ENCODE peak calls at places on chromosomes 3 and 15, in four cellular contexts. N is MM.1S, R is cardiac muscle cell, I is psoas muscle. B is an unnamed sample.
A peak's percentile ranks its signal among the peaks of the same experiment; 100 is the strongest.

GRCh38 chr15:69930754-69931153 is 167.0 kb downstream of the TLE3 start:
- DNase-seq in N (no peak), R (no peak), I (no peak), B (no peak)

GRCh38 chr3:47634996-47635395 is 56.3 kb upstream of the CSPG5 start:
- DNase-seq in N (peak; percentile 19), R (no peak), I (no peak), B (no peak)

GRCh38 chr3:186380622-186381380 is 18.8 kb upstream of the DGKG start:
- DNase-seq in N (no peak), R (no peak), I (no peak), B (peak; percentile 48)

GRCh38 chr3:98994128-98994762 is 92.8 kb upstream of the DCBLD2 start:
- DNase-seq in N (no peak), R (peak; percentile 57), I (no peak), B (peak; percentile 65)

GRCh38 chr3:135393898-135394525 is 571.5 kb upstream of the PPP2R3A start:
- DNase-seq in N (no peak), R (no peak), I (no peak), B (no peak)

GRCh38 chr3:108093021-108093420 is 2.2 kb upstream of the CD47 start:
- DNase-seq in N (no peak), R (no peak), I (no peak), B (no peak)

GRCh38 chr15:83503595-83504364 is 56.6 kb downstream of the SH3GL3 start:
- DNase-seq in N (no peak), R (no peak), I (no peak), B (no peak)

GRCh38 chr3:14847613-14848541 is 29.1 kb downstream of the FGD5 start:
- DNase-seq in N (no peak), R (no peak), I (peak; percentile 81), B (peak; percentile 26)

GRCh38 chr15:55267401-55268053 is 22.1 kb downstream of the RAB27A start:
- DNase-seq in N (no peak), R (no peak), I (peak; percentile 61), B (no peak)

GRCh38 chr3:139117136-139117675 is 72.5 kb upstream of the PRR23C start:
- DNase-seq in N (no peak), R (no peak), I (no peak), B (peak; percentile 54)

GRCh38 chr3:71064976-71065763 is 518.4 kb downstream of the FOXP1 start:
- DNase-seq in N (peak; percentile 64), R (peak; percentile 80), I (peak; percentile 75), B (no peak)

GRCh38 chr3:151087648-151088047 is 2.2 kb downstream of the MED12L start:
- DNase-seq in N (no peak), R (no peak), I (no peak), B (no peak)

GRCh38 chr3:152683521-152683999 is 151.4 kb upstream of the P2RY1 start:
- DNase-seq in N (no peak), R (no peak), I (no peak), B (no peak)

GRCh38 chr15:41999290-42000285 is 21.3 kb downstream of the PLA2G4E start:
- DNase-seq in N (no peak), R (no peak), I (peak; percentile 42), B (no peak)

GRCh38 chr15:25185156-25185710 is 230.4 kb downstream of the SNRPN start:
- DNase-seq in N (no peak), R (no peak), I (peak; percentile 17), B (no peak)

GRCh38 chr3:190031887-190032752 is 88.6 kb downstream of the P3H2 start:
- DNase-seq in N (no peak), R (no peak), I (no peak), B (no peak)

GRCh38 chr15:99155961-99156443 is 51.1 kb downstream of the SYNM start:
- DNase-seq in N (no peak), R (no peak), I (no peak), B (peak; percentile 85)

GRCh38 chr3:126126811-126127431 is 43.0 kb upstream of the SLC41A3 start:
- DNase-seq in N (no peak), R (no peak), I (peak; percentile 21), B (no peak)

GRCh38 chr15:23518104-23518503 is 47.4 kb upstream of the MKRN3 start:
- DNase-seq in N (no peak), R (no peak), I (no peak), B (no peak)

GRCh38 chr3:179082416-179082815 is 10.8 kb upstream of the ZMAT3 start:
- DNase-seq in N (no peak), R (no peak), I (no peak), B (peak; percentile 82)

GRCh38 chr3:61771976-61772375 is 210.6 kb downstream of the PTPRG start:
- DNase-seq in N (no peak), R (no peak), I (no peak), B (no peak)

GRCh38 chr3:16849795-16850194 is 35.0 kb upstream of the PLCL2 start:
- DNase-seq in N (no peak), R (no peak), I (no peak), B (peak; percentile 44)

GRCh38 chr3:107845355-107846281 is 245.2 kb downstream of the CD47 start:
- DNase-seq in N (no peak), R (no peak), I (no peak), B (peak; percentile 66)

GRCh38 chr3:151567477-151567876 is 106.6 kb upstream of the IGSF10 start:
- DNase-seq in N (no peak), R (no peak), I (no peak), B (no peak)

GRCh38 chr3:73136941-73137340 is 75.5 kb downstream of the EBLN2 start:
- DNase-seq in N (no peak), R (no peak), I (no peak), B (no peak)

DNA sequence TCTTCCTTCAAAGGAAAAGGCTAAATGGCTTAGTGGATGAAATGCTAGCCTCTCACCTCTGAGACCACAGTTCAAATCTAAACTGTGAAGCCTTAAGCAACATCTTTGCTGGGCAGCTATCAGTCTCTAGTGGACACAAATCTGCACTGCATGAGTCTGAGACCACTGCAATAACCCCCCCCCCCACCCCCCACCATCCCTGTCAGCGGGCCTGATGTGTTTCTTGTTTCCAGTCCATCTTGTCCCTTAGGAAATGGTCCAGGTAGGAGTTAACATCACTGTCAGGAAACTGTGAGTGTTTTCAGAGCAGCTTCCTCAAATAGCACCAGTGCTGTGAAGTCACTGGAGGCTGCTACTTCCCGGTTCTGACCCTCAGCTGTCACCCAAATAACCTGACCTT is 140.6 kb upstream of the TMCO5A start:
- DNase-seq in N (peak; percentile 21), R (peak; percentile 30), I (no peak), B (no peak)
- TF ChIP-seq CTCF in N (peak; percentile 40), R (no peak), I (no peak), B (no peak)

DNA sequence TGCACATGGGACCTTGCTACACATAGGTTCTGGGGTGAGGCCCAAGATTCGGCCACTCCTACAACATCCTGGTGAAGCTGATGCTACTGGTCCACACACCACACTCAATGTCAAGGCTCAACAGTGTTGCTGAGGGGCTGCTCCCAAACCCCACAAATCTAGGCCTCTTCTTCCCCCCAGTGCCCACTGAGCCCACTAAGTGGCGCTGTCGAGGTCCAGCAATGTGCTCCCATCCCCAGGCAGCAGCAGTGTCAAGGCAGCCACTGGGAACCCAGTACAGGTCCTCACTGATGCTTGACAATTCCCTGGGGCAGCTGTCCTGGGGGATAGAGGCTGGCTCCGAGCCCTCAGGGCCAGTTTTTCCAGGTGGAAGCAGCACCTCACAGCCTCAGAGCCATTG is 21.5 kb downstream of the SCN5A start:
- DNase-seq in N (peak; percentile 16), R (peak; percentile 61), I (no peak), B (no peak)
- TF ChIP-seq CTCF in N (peak; percentile 63), R (peak; percentile 53), I (no peak), B (peak; percentile 26)

GRCh38 chr15:43329222-43329959 is 982 bp downstream of the LCMT2 start:
- DNase-seq in N (no peak), R (no peak), I (no peak), B (peak; percentile 39)

GRCh38 chr15:43330780-43331086 is 360 bp upstream of the LCMT2 start:
- DNase-seq in N (no peak), R (no peak), I (no peak), B (no peak)

GRCh38 chr15:43325039-43325438 is 5.3 kb downstream of the LCMT2 start:
- DNase-seq in N (no peak), R (no peak), I (no peak), B (no peak)

GRCh38 chr15:43329960-43330779 is at the start of gene LCMT2:
- DNase-seq in N (peak; percentile 95), R (peak; percentile 94), I (peak; percentile 97), B (peak; percentile 96)
- TF ChIP-seq CTCF in N (no peak), R (no peak), I (no peak), B (no peak)

GRCh38 chr15:80565988-80566387 is 129.1 kb upstream of the ABHD17C start:
- DNase-seq in N (no peak), R (no peak), I (no peak), B (no peak)
- TF ChIP-seq CTCF in N (no peak), R (no peak), I (no peak), B (no peak)

B was measured in epithelial cell of esophagus.